ENCODE peak calls at places on chromosomes 12 and 14, in nine cellular contexts. F is A549, Z is uterus, O is HCT116, M is Peyer's patch, E is body of pancreas, J is heart left ventricle, W is stomach, S is upper lobe of left lung. Q is an unnamed sample.

GRCh38 chr12:109839444-109839843 is 6.2 kb upstream of the TRPV4 start:
- DNase-seq in O (no peak), M (no peak), F (no peak), S (no peak), Z (no peak), W (no peak), J (no peak), E (no peak), Q (no peak)

GRCh38 chr12:71057330-71057729 is 100.5 kb downstream of the TSPAN8 start:
- DNase-seq in J (no peak), F (no peak), E (no peak), M (no peak), Z (no peak), W (no peak), S (no peak), O (no peak), Q (no peak)

GRCh38 chr14:59277659-59278058 is 89.2 kb downstream of the DAAM1 start:
- DNase-seq in W (no peak), J (no peak), E (no peak), Z (no peak), F (no peak), M (no peak), S (no peak), O (no peak), Q (no peak)

GRCh38 chr14:78143489-78144145 is 26.6 kb upstream of the NRXN3 start:
- DNase-seq in W (no peak), E (no peak), F (peak), S (no peak), J (no peak), O (no peak), Z (no peak), M (no peak), Q (no peak)

GRCh38 chr12:25903603-25904245 is 54.8 kb upstream of the RASSF8 start:
- DNase-seq in F (no peak), Z (no peak), M (no peak), E (no peak), O (no peak), W (no peak), S (no peak), J (no peak), Q (no peak)

GRCh38 chr12:109020136-109020535 is 732 bp downstream of the SVOP start:
- DNase-seq in E (no peak), M (no peak), J (no peak), O (no peak), F (no peak), S (no peak), Z (no peak), W (no peak), Q (no peak)

GRCh38 chr12:5904441-5904840 is 40.6 kb downstream of the ANO2 start:
- DNase-seq in Z (no peak), M (no peak), F (no peak), J (no peak), O (no peak), S (no peak), W (no peak), E (no peak), Q (no peak)

GRCh38 chr12:55700255-55701018 is 7.3 kb downstream of the ITGA7 start:
- DNase-seq in O (no peak), E (no peak), W (no peak), M (no peak), Z (no peak), J (peak), S (peak), F (no peak), Q (no peak)

GRCh38 chr14:54652188-54652889 is 85.4 kb downstream of the SAMD4A start:
- DNase-seq in W (peak), M (no peak), S (no peak), Z (peak), O (peak), F (peak), J (peak), E (peak), Q (peak)

GRCh38 chr12:20523658-20524057 is 155.3 kb downstream of the PDE3A start:
- DNase-seq in Z (no peak), F (no peak), E (no peak), J (no peak), M (no peak), S (no peak), W (no peak), O (no peak), Q (no peak)

GRCh38 chr12:100329800-100330199 is 27.1 kb upstream of the SLC17A8 start:
- DNase-seq in W (no peak), J (no peak), Z (no peak), F (no peak), S (no peak), E (no peak), M (no peak), O (no peak), Q (no peak)

GRCh38 chr12:130960787-130961186 is 7.1 kb downstream of the ADGRD1 start:
- DNase-seq in W (no peak), F (no peak), E (no peak), O (no peak), J (no peak), S (peak), M (no peak), Z (no peak), Q (no peak)
- TF ChIP-seq POLR2A in W (no peak), F (no peak), E (no peak), O (no peak), J (no peak), S (no peak), M (no peak), Z (no peak), Q (no peak)

DNA sequence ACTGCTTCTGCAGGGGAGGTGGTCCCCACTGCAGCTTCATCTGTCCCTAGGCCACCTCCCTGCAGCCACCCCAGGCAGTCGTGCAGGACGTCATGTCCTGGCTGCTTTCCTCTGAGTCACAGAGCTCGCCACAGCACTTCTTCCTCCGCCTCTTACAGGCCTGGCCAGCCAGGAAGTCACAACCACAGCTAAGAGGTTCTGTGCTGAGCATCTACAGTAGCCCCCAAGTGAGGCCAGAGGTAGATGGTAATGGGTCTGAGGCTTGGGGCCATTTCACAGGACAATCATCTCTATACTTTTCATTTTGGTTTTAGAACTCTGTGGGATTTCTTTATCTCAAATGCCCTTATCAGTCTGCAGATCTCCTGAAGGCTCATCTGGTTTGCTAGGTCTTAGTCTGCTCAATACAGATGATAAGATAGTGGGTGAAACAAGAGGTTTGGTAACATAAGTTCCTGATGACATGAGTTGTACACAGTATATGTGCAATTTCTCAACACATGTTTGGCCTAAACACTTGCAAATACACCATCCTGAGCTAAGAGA is 106.4 kb downstream of the ARF6 start:
- DNase-seq in J (peak), F (peak), O (peak), Z (peak), E (peak), M (peak), W (peak), S (no peak), Q (peak)
- H3K4me3 ChIP-seq in J (no peak), F (no peak), O (no peak), Z (no peak), E (no peak), M (no peak), W (no peak), S (no peak), Q (no peak)

DNA sequence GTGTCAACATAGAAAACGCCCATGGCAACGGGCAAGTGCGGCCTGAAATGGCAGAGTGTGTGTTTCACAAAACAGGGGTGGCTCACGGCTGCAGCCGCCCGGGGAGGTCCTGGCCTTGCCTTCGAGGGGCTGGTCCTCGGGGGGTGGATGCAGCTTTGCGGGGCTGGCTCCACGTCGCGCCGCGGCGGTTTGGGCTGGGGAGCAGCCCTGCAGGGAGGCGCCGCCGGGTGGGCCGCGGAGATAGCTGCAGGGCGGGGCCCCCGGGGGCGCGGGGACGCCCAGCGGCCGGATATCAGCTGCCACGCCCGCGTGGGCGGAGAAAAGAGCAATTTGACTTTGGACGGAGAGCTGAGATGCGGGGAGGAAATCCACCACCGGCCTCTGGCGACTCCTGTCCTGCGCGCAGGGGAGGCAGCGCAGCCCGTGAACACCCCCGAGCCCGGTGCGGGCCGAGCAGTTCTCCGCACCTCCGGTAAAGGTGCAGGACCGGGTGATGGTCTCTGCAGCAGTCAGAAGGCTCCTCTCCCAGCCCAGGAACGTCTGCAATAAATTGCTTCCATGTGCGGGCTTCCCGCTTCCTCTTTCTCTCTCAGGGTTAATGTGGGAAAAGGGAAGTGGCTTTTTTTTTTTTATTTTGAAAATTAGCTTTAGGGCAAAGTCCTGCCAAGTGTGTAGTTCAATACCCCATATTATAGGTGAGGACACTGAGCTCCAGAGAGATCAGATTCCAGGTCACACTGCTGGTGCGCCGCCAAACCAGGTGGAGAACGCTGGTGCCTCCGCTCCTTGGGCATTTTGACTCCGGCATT is 110.5 kb downstream of the ARF6 start:
- DNase-seq in O (peak), E (peak), J (peak), Z (peak), W (peak), F (peak), M (peak), S (peak), Q (peak)
- TF ChIP-seq CTCF in O (peak), E (no peak), J (peak), Z (peak), W (no peak), F (no peak), M (peak), S (peak), Q (peak)

DNA sequence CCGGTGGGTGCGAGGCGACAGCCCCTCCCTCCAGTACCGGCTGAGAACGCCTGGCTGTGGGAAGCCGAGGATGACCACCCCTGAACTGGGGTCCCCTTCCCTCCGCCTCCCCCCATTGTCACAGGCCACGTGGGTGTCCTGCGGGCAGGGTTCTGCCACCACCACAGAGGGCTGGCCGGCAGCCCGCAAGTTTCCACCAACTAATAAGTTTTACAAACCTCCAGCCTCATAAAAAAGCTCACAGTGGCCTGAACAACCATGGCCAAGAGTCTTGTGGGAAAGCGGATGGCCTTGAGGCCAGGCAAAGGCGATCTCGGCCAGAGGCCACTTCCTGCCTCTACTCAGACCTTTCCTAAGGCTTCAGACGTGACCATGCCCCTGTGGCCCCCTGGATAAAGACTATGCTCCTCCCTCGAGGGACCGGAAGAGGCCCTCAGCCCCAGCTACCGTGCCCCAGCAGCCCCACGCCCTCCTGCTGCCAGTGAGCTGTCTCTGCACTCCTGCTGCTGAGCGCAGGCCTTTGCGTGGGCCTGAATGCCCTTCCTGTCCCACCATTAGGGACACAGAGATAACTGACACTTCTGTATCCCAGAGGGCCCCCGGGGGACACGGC is 46.1 kb upstream of the DLK1 start:
- DNase-seq in O (no peak), J (peak), F (no peak), Z (no peak), S (no peak), M (no peak), E (no peak), W (no peak), Q (no peak)
- TF ChIP-seq POLR2A in O (no peak), J (no peak), F (no peak), Z (no peak), S (no peak), M (no peak), E (no peak), W (no peak), Q (no peak)

GRCh38 chr12:121958521-121959240 is 40.3 kb downstream of the CFAP251 start:
- DNase-seq in W (no peak), S (peak), M (no peak), Z (no peak), F (no peak), E (no peak), J (no peak), O (no peak), Q (no peak)

GRCh38 chr12:121956041-121956341 is 37.6 kb downstream of the CFAP251 start:
- DNase-seq in F (no peak), S (no peak), M (no peak), O (no peak), W (no peak), Z (no peak), J (no peak), E (no peak), Q (no peak)

GRCh38 chr12:121960541-121960940 is 42.1 kb downstream of the CFAP251 start:
- DNase-seq in M (no peak), E (no peak), O (no peak), F (no peak), W (no peak), S (no peak), J (no peak), Z (no peak), Q (no peak)

GRCh38 chr12:121955258-121956040 is 37.1 kb downstream of the CFAP251 start:
- DNase-seq in E (no peak), J (no peak), F (no peak), S (no peak), M (no peak), W (no peak), Z (no peak), O (peak), Q (no peak)

DNA sequence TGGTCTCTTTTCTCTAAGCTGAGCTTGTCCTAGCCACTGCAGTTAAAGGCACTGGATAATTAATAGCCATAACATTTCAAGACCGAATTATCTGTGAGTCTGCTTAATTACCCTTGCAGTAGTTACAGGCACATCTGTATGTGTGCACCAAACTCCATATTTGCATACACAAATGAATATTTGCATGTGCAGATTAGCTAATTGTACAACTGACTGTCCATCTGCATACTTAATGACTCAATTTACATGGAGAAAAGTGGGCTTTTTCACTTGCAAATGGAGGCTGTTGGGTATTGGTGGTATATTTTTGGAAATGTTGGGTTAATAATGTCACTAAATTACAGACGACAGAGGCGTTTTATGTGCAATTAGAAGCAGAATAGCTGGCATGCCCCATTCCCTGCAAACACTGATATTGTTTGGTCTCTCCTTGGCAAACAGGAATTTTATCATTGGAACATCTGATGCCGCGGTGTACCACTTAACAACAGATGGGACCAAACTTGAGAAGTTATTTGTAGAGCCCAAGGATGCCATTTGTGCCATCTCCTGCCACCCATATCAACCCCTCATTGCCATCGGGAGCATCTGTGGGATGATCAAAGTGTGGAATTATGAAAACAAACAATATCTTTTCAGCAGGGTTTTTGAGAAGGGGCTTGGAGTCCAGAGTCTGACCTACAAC is 39.6 kb downstream of the CFAP251 start:
- DNase-seq in S (no peak), W (no peak), F (no peak), Z (no peak), M (no peak), E (no peak), O (no peak), J (no peak), Q (no peak)
- H3K4me3 ChIP-seq in S (no peak), W (no peak), F (no peak), Z (no peak), M (no peak), E (no peak), O (no peak), J (no peak), Q (no peak)

GRCh38 chr14:23481992-23482813 is 12.7 kb downstream of the NGDN start:
- DNase-seq in W (no peak), S (no peak), F (no peak), Z (no peak), E (no peak), M (no peak), O (no peak), J (no peak), Q (no peak)
- TF ChIP-seq CTCF in W (no peak), S (no peak), F (no peak), Z (no peak), E (no peak), M (no peak), O (no peak), J (no peak), Q (no peak)

DNA sequence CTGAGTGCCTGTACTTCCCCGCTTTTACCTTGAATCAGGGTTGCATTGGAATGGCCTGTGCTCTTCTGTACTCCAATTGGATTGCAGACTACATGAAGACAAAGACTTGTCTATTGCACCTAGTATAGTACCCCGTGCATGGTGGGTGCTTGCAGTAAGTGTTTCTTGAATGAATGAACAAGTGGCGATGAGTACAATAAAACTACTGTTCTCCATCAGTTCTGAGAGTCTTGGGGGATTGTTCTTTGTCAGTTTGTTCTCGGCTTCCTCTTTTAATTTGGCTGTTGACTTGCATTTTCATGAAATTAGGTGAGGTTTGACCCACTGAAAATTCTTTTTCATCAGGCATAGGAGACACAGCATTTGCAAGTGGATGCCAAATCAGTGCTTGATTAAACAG is 34.1 kb downstream of the ERH start:
- DNase-seq in S (no peak), Z (no peak), O (no peak), F (no peak), W (no peak), J (no peak), E (no peak), M (no peak), Q (no peak)
- TF ChIP-seq POLR2A in S (no peak), Z (no peak), O (no peak), F (no peak), W (no peak), J (no peak), E (no peak), M (no peak), Q (no peak)

GRCh38 chr14:102757646-102758045 is 19.6 kb upstream of the TRAF3 start:
- DNase-seq in F (no peak), J (no peak), E (no peak), M (no peak), W (no peak), O (no peak), S (no peak), Z (no peak), Q (no peak)
- H3K4me3 ChIP-seq in F (no peak), J (no peak), E (no peak), M (no peak), W (no peak), O (no peak), S (no peak), Z (no peak), Q (no peak)